ENCODE peak calls at places on chromosomes 6 and 20, in four cellular contexts. One of them, this sample, is unnamed.

GRCh38 chr6:6131492-6132109 is 124.9 kb upstream of the NRN1 start:
- DNase-seq in Peyer's patch: no peak
- DNase-seq in psoas muscle: no peak
- DNase-seq in mammary epithelial cell: peak; percentile 21
- DNase-seq in this sample: no peak

GRCh38 chr6:24227556-24227955 is 101.5 kb downstream of the NRSN1 start:
- DNase-seq in mammary epithelial cell: no peak
- DNase-seq in psoas muscle: no peak
- DNase-seq in Peyer's patch: no peak
- DNase-seq in this sample: no peak

GRCh38 chr20:49501917-49502316 is 19.4 kb upstream of the KCNB1 start:
- DNase-seq in mammary epithelial cell: peak; percentile 12
- DNase-seq in psoas muscle: peak; percentile 9
- DNase-seq in Peyer's patch: no peak
- DNase-seq in this sample: no peak

GRCh38 chr6:73803562-73804221 is 107.7 kb downstream of the CD109 start:
- DNase-seq in psoas muscle: no peak
- DNase-seq in mammary epithelial cell: peak; percentile 91
- DNase-seq in Peyer's patch: no peak
- DNase-seq in this sample: no peak

GRCh38 chr20:10660661-10661060 is 13.1 kb downstream of the JAG1 start:
- DNase-seq in Peyer's patch: no peak
- DNase-seq in psoas muscle: no peak
- DNase-seq in mammary epithelial cell: peak; percentile 66
- DNase-seq in this sample: no peak

GRCh38 chr6:42406296-42407280 is 45.1 kb downstream of the TRERF1 start:
- DNase-seq in psoas muscle: no peak
- DNase-seq in mammary epithelial cell: no peak
- DNase-seq in Peyer's patch: no peak
- DNase-seq in this sample: no peak

GRCh38 chr6:42297661-42298060 is 80.0 kb upstream of the MRPS10 start:
- DNase-seq in psoas muscle: no peak
- DNase-seq in Peyer's patch: no peak
- DNase-seq in mammary epithelial cell: peak; percentile 33
- DNase-seq in this sample: no peak

GRCh38 chr20:55097621-55098020 is 622.2 kb downstream of the DOK5 start:
- DNase-seq in Peyer's patch: no peak
- DNase-seq in psoas muscle: no peak
- DNase-seq in mammary epithelial cell: no peak
- DNase-seq in this sample: no peak

GRCh38 chr20:47988601-47989116 is 203.4 kb upstream of the SULF2 start:
- DNase-seq in psoas muscle: no peak
- DNase-seq in Peyer's patch: no peak
- DNase-seq in mammary epithelial cell: no peak
- DNase-seq in this sample: no peak

GRCh38 chr6:43645613-43645964 is 753 bp downstream of the RSPH9 start:
- DNase-seq in mammary epithelial cell: no peak
- DNase-seq in psoas muscle: no peak
- DNase-seq in Peyer's patch: no peak
- DNase-seq in this sample: no peak

GRCh38 chr6:64949257-64949656 is 757.8 kb downstream of the EYS start:
- DNase-seq in psoas muscle: no peak
- DNase-seq in Peyer's patch: no peak
- DNase-seq in mammary epithelial cell: no peak
- DNase-seq in this sample: no peak

GRCh38 chr6:72386324-72386723 is 235.5 kb upstream of the KCNQ5 start:
- DNase-seq in Peyer's patch: no peak
- DNase-seq in mammary epithelial cell: no peak
- DNase-seq in psoas muscle: no peak
- DNase-seq in this sample: no peak

GRCh38 chr6:151330130-151330715 is 61.1 kb downstream of the ZBTB2 start:
- DNase-seq in mammary epithelial cell: no peak
- DNase-seq in psoas muscle: no peak
- DNase-seq in Peyer's patch: no peak
- DNase-seq in this sample: no peak

GRCh38 chr6:41092421-41093140 is 19.8 kb downstream of the NFYA start:
- DNase-seq in psoas muscle: no peak
- DNase-seq in mammary epithelial cell: peak; percentile 31
- DNase-seq in Peyer's patch: no peak
- DNase-seq in this sample: no peak

GRCh38 chr6:166612471-166612881 is 14.6 kb downstream of the RPS6KA2 start:
- DNase-seq in mammary epithelial cell: no peak
- DNase-seq in psoas muscle: no peak
- DNase-seq in Peyer's patch: no peak
- DNase-seq in this sample: no peak

GRCh38 chr6:53313784-53314382 is 34.9 kb downstream of the ELOVL5 start:
- DNase-seq in psoas muscle: no peak
- DNase-seq in mammary epithelial cell: no peak
- DNase-seq in Peyer's patch: no peak
- DNase-seq in this sample: no peak

GRCh38 chr6:110357696-110358535 is at the start of gene METTL24:
- DNase-seq in mammary epithelial cell: no peak
- DNase-seq in Peyer's patch: no peak
- DNase-seq in psoas muscle: no peak
- DNase-seq in this sample: peak; percentile 28

GRCh38 chr6:21396313-21396712 is 197.2 kb upstream of the SOX4 start:
- DNase-seq in psoas muscle: no peak
- DNase-seq in Peyer's patch: no peak
- DNase-seq in mammary epithelial cell: peak; percentile 85
- DNase-seq in this sample: no peak

GRCh38 chr20:57601211-57601570 is 19.0 kb downstream of the ZBP1 start:
- DNase-seq in mammary epithelial cell: peak; percentile 50
- DNase-seq in Peyer's patch: no peak
- DNase-seq in psoas muscle: peak; percentile 13
- DNase-seq in this sample: no peak

GRCh38 chr6:54243699-54244098 is 64.5 kb upstream of the TINAG start:
- DNase-seq in psoas muscle: no peak
- DNase-seq in mammary epithelial cell: no peak
- DNase-seq in Peyer's patch: no peak
- DNase-seq in this sample: no peak

DNA sequence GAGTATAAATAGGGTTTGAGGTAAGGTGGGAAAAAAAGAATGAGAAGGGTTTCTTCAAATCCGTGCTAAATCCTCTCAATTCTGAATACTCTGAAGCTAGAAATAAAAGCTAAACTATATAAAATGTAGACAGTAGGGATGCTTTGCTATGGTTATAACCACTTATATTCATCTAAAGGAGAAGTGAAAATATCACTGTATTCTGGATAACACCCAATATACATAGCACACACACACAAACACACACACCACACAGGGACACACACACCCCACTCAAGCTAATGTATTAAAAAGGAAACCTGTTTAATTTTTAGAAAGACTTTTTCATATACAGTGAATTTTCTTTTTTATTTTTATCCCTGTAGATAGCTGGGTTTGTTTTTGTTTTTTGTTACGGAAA is 68.6 kb upstream of the FABP7 start:
- DNase-seq in mammary epithelial cell: no peak
- DNase-seq in psoas muscle: no peak
- DNase-seq in Peyer's patch: no peak
- DNase-seq in this sample: no peak
- TF ChIP-seq CTCF in mammary epithelial cell: no peak
- TF ChIP-seq CTCF in psoas muscle: no peak
- TF ChIP-seq CTCF in Peyer's patch: no peak
- TF ChIP-seq CTCF in this sample: no peak

DNA sequence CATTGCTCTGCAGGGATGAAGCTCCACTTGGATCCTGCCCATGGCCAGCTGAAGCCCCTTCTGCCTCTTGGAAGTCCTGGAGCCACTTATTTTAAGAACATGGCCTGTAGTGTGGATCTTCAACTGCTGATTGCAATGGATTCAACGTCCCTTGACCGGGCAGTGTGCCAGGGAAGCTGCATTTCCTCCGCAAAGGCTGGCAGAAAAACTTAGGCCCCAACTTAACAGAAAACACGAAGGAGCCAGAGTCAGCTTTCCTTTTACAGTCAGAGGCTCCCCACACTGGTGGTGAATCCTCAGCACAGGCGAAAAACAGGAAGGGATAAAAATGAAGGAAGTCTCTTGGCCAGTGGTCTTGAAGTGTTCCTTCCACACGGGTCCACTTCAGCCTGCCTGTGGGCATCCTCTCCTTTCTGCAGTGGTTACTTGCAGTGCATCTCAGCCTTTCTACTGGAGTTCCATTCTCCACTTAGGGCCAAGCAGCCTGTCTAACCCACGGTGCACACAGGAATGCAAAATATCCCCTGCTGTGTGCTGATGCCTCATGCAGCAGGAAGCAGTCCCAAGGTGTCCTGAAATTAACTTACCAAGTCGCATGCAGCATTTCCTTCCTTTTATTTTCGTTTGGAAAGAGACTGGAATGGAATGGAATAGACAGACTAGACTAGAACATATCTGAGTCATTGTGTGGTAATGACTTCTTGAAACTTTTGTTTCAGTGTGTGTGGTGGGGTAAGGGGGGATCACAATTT is 26.1 kb upstream of the FOXQ1 start:
- DNase-seq in mammary epithelial cell: peak; percentile 38
- DNase-seq in Peyer's patch: no peak
- DNase-seq in psoas muscle: no peak
- DNase-seq in this sample: no peak
- TF ChIP-seq CTCF in mammary epithelial cell: no peak
- TF ChIP-seq CTCF in Peyer's patch: no peak
- TF ChIP-seq CTCF in psoas muscle: no peak
- TF ChIP-seq CTCF in this sample: no peak

DNA sequence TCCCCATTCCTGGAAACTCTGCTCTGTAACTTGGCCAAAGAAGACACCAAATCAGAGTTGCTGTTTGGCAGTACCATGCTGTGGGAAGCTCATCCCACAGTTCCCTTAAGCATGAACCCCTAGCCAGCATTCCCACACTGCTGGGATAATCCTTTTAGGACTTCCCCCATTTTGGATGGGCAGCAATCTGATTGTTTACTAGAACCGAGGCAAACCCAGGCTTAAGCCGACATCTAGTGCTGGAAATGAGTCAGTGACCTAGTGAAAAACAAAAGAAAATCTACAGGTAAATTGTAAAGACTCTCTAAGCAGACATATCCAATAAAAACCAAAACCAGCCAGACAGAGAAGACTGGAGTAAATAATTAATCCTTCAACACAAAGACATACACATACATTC is 5.2 kb downstream of the DNAH8 start:
- DNase-seq in Peyer's patch: no peak
- DNase-seq in psoas muscle: no peak
- DNase-seq in mammary epithelial cell: peak; percentile 12
- DNase-seq in this sample: no peak
- TF ChIP-seq CTCF in Peyer's patch: peak; percentile 29
- TF ChIP-seq CTCF in psoas muscle: no peak
- TF ChIP-seq CTCF in mammary epithelial cell: peak; percentile 22
- TF ChIP-seq CTCF in this sample: no peak

DNA sequence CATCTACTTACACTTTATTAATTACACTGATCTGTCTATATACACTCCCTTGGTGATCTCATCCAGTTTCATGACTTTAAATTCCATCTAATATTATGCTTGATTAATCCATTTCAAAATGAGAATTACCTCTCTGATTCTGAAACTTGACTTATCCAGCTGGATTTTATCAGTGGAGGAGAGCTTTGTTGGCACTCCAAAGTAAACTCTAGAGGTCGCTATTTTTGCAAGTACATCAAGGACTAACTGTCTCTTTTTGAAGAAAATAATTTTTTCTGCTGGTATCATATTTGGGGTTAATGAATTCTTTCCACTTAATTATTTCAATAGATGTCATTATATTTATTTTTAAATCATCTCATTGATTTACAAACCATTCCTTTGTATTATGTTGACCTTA is 630.3 kb upstream of the MAN1A1 start:
- DNase-seq in mammary epithelial cell: no peak
- DNase-seq in psoas muscle: no peak
- DNase-seq in Peyer's patch: no peak
- DNase-seq in this sample: no peak
- TF ChIP-seq CTCF in mammary epithelial cell: peak; percentile 56
- TF ChIP-seq CTCF in psoas muscle: no peak
- TF ChIP-seq CTCF in Peyer's patch: no peak
- TF ChIP-seq CTCF in this sample: no peak

GRCh38 chr20:17868146-17868545 is 100.4 kb downstream of the SNX5 start:
- DNase-seq in mammary epithelial cell: no peak
- DNase-seq in Peyer's patch: no peak
- DNase-seq in psoas muscle: no peak
- DNase-seq in this sample: no peak
- TF ChIP-seq CTCF in mammary epithelial cell: no peak
- TF ChIP-seq CTCF in Peyer's patch: no peak
- TF ChIP-seq CTCF in psoas muscle: no peak
- TF ChIP-seq CTCF in this sample: no peak

GRCh38 chr20:46011631-46012482 is 3.1 kb downstream of the MMP9 start:
- DNase-seq in Peyer's patch: peak; percentile 69
- DNase-seq in mammary epithelial cell: no peak
- DNase-seq in psoas muscle: peak; percentile 82
- DNase-seq in this sample: no peak
- TF ChIP-seq CTCF in Peyer's patch: no peak
- TF ChIP-seq CTCF in mammary epithelial cell: peak; percentile 32
- TF ChIP-seq CTCF in psoas muscle: no peak
- TF ChIP-seq CTCF in this sample: no peak

GRCh38 chr6:113190170-113190569 is 667.0 kb upstream of the MARCKS start:
- DNase-seq in mammary epithelial cell: no peak
- DNase-seq in Peyer's patch: no peak
- DNase-seq in psoas muscle: no peak
- DNase-seq in this sample: no peak
- TF ChIP-seq CTCF in mammary epithelial cell: no peak
- TF ChIP-seq CTCF in Peyer's patch: no peak
- TF ChIP-seq CTCF in psoas muscle: no peak
- TF ChIP-seq CTCF in this sample: no peak

DNA sequence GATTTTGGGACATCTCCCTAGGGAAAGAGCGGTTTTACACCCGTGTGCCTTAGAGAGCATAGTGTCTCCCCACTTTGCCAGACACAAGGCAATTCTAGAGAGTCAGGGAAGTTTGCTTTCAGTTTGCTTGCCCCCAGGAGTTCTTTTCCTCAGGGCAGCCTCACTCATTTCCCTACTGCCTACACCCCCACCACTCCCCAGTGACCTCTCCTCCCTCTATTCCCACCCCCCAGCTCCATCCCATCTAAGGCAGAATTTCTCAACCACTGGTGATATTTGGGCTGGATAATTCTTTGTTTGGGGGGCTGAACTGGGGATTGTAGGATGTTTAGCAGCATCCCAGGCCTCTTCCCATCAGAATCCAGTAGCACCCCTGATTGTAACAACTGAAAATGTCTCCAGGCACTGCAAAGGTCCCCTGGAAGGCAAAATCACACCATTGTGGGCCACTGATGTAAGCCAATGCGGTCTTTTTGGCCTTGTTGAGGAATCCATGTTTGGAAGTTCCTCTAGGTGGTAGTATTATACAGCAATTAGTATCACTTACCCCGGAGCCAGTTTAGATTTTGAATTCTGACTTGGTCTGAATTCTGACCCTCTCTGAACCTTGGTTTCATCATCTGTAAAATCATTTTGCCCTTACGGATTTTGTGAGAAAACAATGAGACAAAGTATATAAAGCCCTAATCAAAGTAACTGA is 1.3 kb downstream of the EPPIN start:
- DNase-seq in mammary epithelial cell: peak; percentile 33
- DNase-seq in Peyer's patch: no peak
- DNase-seq in psoas muscle: no peak
- DNase-seq in this sample: no peak
- TF ChIP-seq CTCF in mammary epithelial cell: peak; percentile 17
- TF ChIP-seq CTCF in Peyer's patch: peak; percentile 46
- TF ChIP-seq CTCF in psoas muscle: peak; percentile 23
- TF ChIP-seq CTCF in this sample: no peak

This sample was measured in activated B cell treated with CpG ODN at 0.5 μM for 24 hours.